ENCODE peak calls at places on chromosomes 16 and 17, in eight cellular contexts. U is endothelial cell; F is CD4-positive, alpha-beta T cell; P is epithelial cell of proximal tubule; I is B cell; H is left ventricle myocardium inferior; L is NB4; G is right atrium auricular region. D is an unnamed sample.

GRCh38 chr16:49012961-49013726 is 268.5 kb downstream of the CBLN1 start:
- DNase-seq in P (no peak), L (no peak), G (no peak), F (no peak), U (no peak), H (peak; percentile 67), I (no peak), D (no peak)

GRCh38 chr16:528111-529011 is 849 bp downstream of the CAPN15 start:
- DNase-seq in L (peak; percentile 86), F (no peak), H (no peak), P (no peak), U (no peak), G (peak; percentile 67), I (no peak), D (peak; percentile 50)

GRCh38 chr16:65044861-65045260 is 77.0 kb downstream of the CDH11 start:
- DNase-seq in H (no peak), I (no peak), U (no peak), F (no peak), L (no peak), G (no peak), P (no peak), D (no peak)

GRCh38 chr17:9054611-9055010 is 33.3 kb downstream of the NTN1 start:
- DNase-seq in L (no peak), H (no peak), U (no peak), G (peak; percentile 26), P (no peak), I (no peak), F (no peak), D (no peak)

GRCh38 chr17:30990458-30990857 is 19.6 kb downstream of the RNF135 start:
- DNase-seq in F (no peak), G (no peak), P (no peak), I (no peak), U (no peak), L (no peak), H (no peak), D (no peak)

GRCh38 chr17:34198519-34198918 is 56.6 kb upstream of the CCL2 start:
- DNase-seq in G (no peak), L (no peak), I (no peak), P (no peak), U (no peak), H (no peak), F (no peak), D (no peak)

GRCh38 chr17:65743313-65743665 is 181.8 kb upstream of the AXIN2 start:
- DNase-seq in F (no peak), I (no peak), L (no peak), U (no peak), G (no peak), H (no peak), P (no peak), D (no peak)

GRCh38 chr17:6639651-6640535 is 618 bp downstream of the KIAA0753 start:
- DNase-seq in I (peak; percentile 50), U (peak; percentile 46), F (no peak), H (no peak), L (peak; percentile 55), P (no peak), G (no peak), D (peak; percentile 41)

GRCh38 chr17:8192070-8192815 is 2.3 kb upstream of the BORCS6 start:
- DNase-seq in F (peak; percentile 40), G (peak; percentile 96), L (peak; percentile 85), U (peak; percentile 73), P (no peak), H (peak; percentile 80), I (peak; percentile 53), D (peak; percentile 77)

GRCh38 chr16:57759131-57759530 is 23.6 kb downstream of the KATNB1 start:
- DNase-seq in H (no peak), F (no peak), P (no peak), U (no peak), G (no peak), L (no peak), I (no peak), D (no peak)

GRCh38 chr16:22206847-22207714 is 1.0 kb downstream of the EEF2K start:
- DNase-seq in I (peak; percentile 95), G (peak; percentile 86), L (peak; percentile 86), P (no peak), F (peak; percentile 24), H (peak; percentile 89), U (peak; percentile 26), D (peak; percentile 97)

GRCh38 chr17:73262676-73263642 is 1.3 kb upstream of the CPSF4L start:
- DNase-seq in G (no peak), P (no peak), I (no peak), F (no peak), L (peak; percentile 30), H (no peak), U (no peak), D (no peak)

GRCh38 chr17:75048396-75048933 is 1.4 kb downstream of the KCTD2 start:
- DNase-seq in G (no peak), U (no peak), L (peak; percentile 25), H (no peak), F (no peak), I (no peak), P (no peak), D (no peak)

GRCh38 chr17:21530311-21530710 is 154.2 kb downstream of the KCNJ12 start:
- DNase-seq in H (no peak), U (no peak), G (no peak), P (no peak), I (no peak), F (no peak), L (no peak), D (no peak)

GRCh38 chr17:79749156-79749815 is 18.5 kb downstream of the ENPP7 start:
- DNase-seq in H (no peak), F (no peak), I (no peak), L (no peak), U (no peak), G (no peak), P (peak; percentile 10), D (no peak)

GRCh38 chr16:23436992-23437391 is 16.0 kb downstream of the COG7 start:
- DNase-seq in U (no peak), I (no peak), H (no peak), F (no peak), G (no peak), L (no peak), P (no peak), D (no peak)

GRCh38 chr17:79907855-79908254 is 68.6 kb upstream of the CBX4 start:
- DNase-seq in G (no peak), U (no peak), F (no peak), I (no peak), P (no peak), H (no peak), L (no peak), D (no peak)

GRCh38 chr16:57048095-57048494 is 44.3 kb upstream of the CPNE2 start:
- DNase-seq in I (no peak), G (no peak), P (no peak), U (no peak), F (no peak), H (no peak), L (no peak), D (no peak)

GRCh38 chr16:70470927-70471341 is 16.5 kb downstream of the FCSK start:
- DNase-seq in U (peak; percentile 67), I (no peak), P (no peak), F (no peak), L (no peak), G (no peak), H (peak; percentile 29), D (no peak)

DNA sequence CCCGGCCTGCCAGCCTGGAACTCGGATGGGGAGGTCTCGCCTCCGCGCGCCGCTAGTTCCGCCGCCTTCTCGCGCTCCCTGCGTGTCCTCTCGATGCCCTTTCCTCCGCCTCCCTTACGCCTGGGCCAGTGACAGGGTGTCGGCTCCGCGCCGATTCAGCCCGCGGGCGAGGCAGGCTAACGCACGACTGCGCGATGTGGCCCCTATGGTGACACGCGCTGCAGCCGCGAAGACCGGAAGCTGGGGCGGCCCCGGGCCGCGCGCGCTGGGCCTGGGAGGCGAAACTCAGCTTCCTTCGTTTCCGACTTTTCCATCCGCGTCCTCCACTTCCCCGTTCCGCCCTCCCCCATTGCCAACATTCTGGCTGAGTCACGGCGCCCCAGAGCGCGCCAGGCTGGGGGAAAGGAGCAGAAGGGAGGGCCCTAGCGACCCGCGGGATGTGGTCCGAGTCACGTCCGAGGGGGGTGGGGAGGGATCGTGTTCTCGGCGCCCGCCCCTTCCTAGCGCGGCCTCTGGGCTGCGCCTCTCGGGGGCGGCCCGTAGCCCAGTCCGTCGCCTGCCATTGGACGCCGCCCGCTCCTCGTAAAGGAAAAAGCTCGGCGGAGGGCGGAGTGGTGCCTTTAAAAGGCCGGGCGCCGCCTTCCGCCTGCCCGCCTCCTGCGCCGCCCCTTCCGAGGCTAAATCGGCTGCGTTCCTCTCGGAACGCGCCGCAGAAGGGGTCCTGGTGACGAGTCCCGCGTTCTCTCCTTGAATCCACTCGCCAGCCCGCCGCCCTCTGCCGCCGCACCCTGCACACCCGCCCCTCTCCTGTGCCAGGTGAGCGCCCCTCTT is at the start of gene ALDOA:
- DNase-seq in H (peak; percentile 99), P (peak; percentile 70), U (peak; percentile 94), G (peak; percentile 98), F (peak; percentile 89), L (peak; percentile 99), I (peak; percentile 96), D (peak; percentile 99)
- TF ChIP-seq CTCF in H (no peak), P (no peak), U (no peak), G (no peak), F (no peak), L (no peak), I (no peak), D (no peak)

GRCh38 chr16:31200821-31201510 is 1.6 kb downstream of the PYCARD start:
- DNase-seq in G (no peak), H (no peak), P (no peak), L (peak; percentile 88), I (peak; percentile 66), U (no peak), F (peak; percentile 54), D (peak; percentile 75)
- TF ChIP-seq CTCF in G (no peak), H (no peak), P (no peak), L (peak; percentile 20), I (no peak), U (no peak), F (peak; percentile 9), D (no peak)

DNA sequence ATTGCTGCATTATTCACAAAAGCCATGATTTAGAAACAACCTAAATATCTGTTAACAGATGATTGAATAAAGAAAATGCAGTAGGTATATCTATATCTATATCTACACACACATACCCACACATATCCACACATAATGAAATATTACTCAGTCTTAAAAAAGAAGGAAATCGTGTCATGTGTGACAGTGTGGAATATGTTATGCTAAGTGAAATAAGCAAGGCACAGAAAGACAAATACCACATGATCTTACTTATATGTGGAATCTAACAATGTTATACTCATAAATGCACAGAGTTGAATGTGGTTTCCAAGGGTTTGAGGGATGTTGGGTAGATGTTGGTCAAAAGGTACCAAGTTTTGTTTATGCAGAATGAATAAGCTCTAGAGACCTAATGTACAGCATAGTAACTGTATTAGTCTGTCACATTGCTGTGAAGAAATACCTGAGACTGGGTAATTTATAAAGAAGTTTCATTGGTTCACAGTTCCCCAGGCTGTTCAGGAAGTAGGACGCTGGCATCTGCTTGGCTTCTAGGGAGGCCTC is 156.1 kb downstream of the FTO start:
- DNase-seq in P (no peak), H (no peak), U (no peak), G (no peak), I (no peak), F (no peak), L (no peak), D (no peak)
- TF ChIP-seq CTCF in P (no peak), H (no peak), U (no peak), G (no peak), I (no peak), F (no peak), L (no peak), D (no peak)

DNA sequence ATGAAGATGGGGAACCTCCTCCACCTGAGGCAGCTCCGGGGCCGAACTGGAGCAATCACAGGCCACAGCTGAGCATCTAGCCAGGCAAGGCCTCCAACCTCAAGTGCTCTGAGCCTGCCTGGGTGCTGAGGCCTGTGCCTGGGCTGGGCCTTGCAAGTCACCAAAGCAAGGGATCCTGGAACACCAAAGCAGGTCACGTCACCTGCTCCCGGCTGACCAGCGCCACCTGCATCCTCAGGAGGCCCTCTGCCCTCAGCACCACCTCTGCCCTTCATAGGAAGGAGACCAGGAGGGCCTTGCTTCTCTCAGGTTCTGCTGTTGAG is 68.0 kb downstream of the SMPD3 start:
- DNase-seq in F (no peak), U (no peak), G (no peak), P (no peak), I (no peak), H (no peak), L (no peak), D (no peak)
- TF ChIP-seq CTCF in F (no peak), U (no peak), G (no peak), P (no peak), I (no peak), H (no peak), L (no peak), D (no peak)

D was measured in activated CD8-positive, alpha-beta T cell treated with anti-CD3 and anti-CD28 coated beads for 36 hours.